ENCODE peak calls at places on chromosomes 13 and 19, in six cellular contexts. N is endothelial cell, K is GM12865, O is non-pigmented ciliary epithelial cell, X is pons, H is endothelial cell of umbilical vein. I is an unnamed sample.

GRCh38 chr19:28874742-28875141 is 338.2 kb downstream of the UQCRFS1 start:
- DNase-seq in N (no peak), K (no peak), O (no peak), X (no peak), H (no peak), I (no peak)

GRCh38 chr13:48220592-48221300 is 12.3 kb upstream of the ITM2B start:
- DNase-seq in N (no peak), K (no peak), O (no peak), X (no peak), H (no peak), I (no peak)

GRCh38 chr13:36919833-36920611 is at the start of gene SMAD9:
- DNase-seq in N (peak), K (peak), O (no peak), X (peak), H (peak), I (peak)

GRCh38 chr19:38714354-38714778 is 29.9 kb downstream of the CAPN12 start:
- DNase-seq in N (no peak), K (no peak), O (no peak), X (no peak), H (no peak), I (no peak)

GRCh38 chr19:51607077-51607476 is 23.1 kb downstream of the SIGLEC5 start:
- DNase-seq in N (no peak), K (peak), O (no peak), X (no peak), H (no peak), I (no peak)

GRCh38 chr19:51727349-51727880 is 3.6 kb upstream of the HAS1 start:
- DNase-seq in N (no peak), K (no peak), O (no peak), X (no peak), H (no peak), I (no peak)

GRCh38 chr19:5696196-5697021 is 6.3 kb downstream of the RPL36 start:
- DNase-seq in N (no peak), K (peak), O (no peak), X (no peak), H (no peak), I (no peak)

GRCh38 chr19:51784922-51785690 is 9.9 kb upstream of the FPR3 start:
- DNase-seq in N (no peak), K (peak), O (no peak), X (peak), H (no peak), I (peak)

GRCh38 chr13:58151452-58151851 is 519.9 kb downstream of the PCDH17 start:
- DNase-seq in N (no peak), K (no peak), O (no peak), X (peak), H (no peak), I (no peak)

GRCh38 chr19:2180881-2181617 is 17.3 kb downstream of the DOT1L start:
- DNase-seq in N (no peak), K (no peak), O (no peak), X (peak), H (no peak), I (no peak)

GRCh38 chr19:55491546-55492360 is 3.5 kb downstream of the SSC5D start:
- DNase-seq in N (no peak), K (no peak), O (no peak), X (no peak), H (no peak), I (no peak)

GRCh38 chr19:53308339-53308811 is 25.2 kb upstream of the ZNF845 start:
- DNase-seq in N (peak), K (no peak), O (no peak), X (peak), H (peak), I (no peak)

GRCh38 chr13:100394005-100394695 is 194.4 kb downstream of the GGACT start:
- DNase-seq in N (no peak), K (peak), O (peak), X (no peak), H (peak), I (no peak)

GRCh38 chr13:30679483-30680330 is 55.6 kb upstream of the ALOX5AP start:
- DNase-seq in N (peak), K (peak), O (no peak), X (no peak), H (peak), I (no peak)

GRCh38 chr19:44846455-44847143 is 502 bp downstream of the NECTIN2 start:
- DNase-seq in N (peak), K (no peak), O (no peak), X (no peak), H (peak), I (peak)

GRCh38 chr19:35459414-35460082 is 11.5 kb downstream of the FFAR2 start:
- DNase-seq in N (no peak), K (no peak), O (no peak), X (no peak), H (peak), I (peak)